ENCODE peak calls at places on chromosome X, in eight cellular contexts. S is right atrium auricular region; R is ascending aorta; K is tibial nerve; U is mesenchymal stem cell; B is mesendoderm; D is OCI-LY7; O is CD4-positive, alpha-beta memory T cell. C is an unnamed sample. For H3K4me1, the result is how much of the 10 kb centered on the place peaks cover.

GRCh38 chrX:130485870-130486269 is 84.1 kb downstream of the RBMX2 start:
- DNase-seq in K (no peak), B (no peak), R (no peak), U (no peak), S (no peak), D (no peak), O (no peak), C (no peak)

GRCh38 chrX:41382699-41383645 is 49.0 kb downstream of the DDX3X start:
- DNase-seq in K (no peak), R (no peak), D (no peak), S (no peak), O (peak), U (peak), B (peak), C (no peak)

GRCh38 chrX:33969105-33969504 is 163.0 kb downstream of the FAM47A start:
- DNase-seq in R (no peak), O (no peak), S (no peak), B (no peak), K (no peak), U (no peak), D (no peak), C (no peak)

GRCh38 chrX:65300104-65300809 is 234.3 kb downstream of the LAS1L start:
- DNase-seq in D (peak), K (no peak), U (no peak), O (no peak), S (no peak), R (no peak), B (peak), C (no peak)

GRCh38 chrX:97267916-97268680 is 384.4 kb downstream of the RPA4 start:
- DNase-seq in S (no peak), O (no peak), D (no peak), B (no peak), R (no peak), K (no peak), U (no peak), C (no peak)

GRCh38 chrX:119734897-119735339 is 23.5 kb upstream of the SOWAHD start:
- DNase-seq in U (no peak), S (peak), D (no peak), K (no peak), B (no peak), R (no peak), O (no peak), C (no peak)

GRCh38 chrX:34509394-34509793 is 147.7 kb downstream of the TMEM47 start:
- DNase-seq in O (no peak), R (no peak), K (no peak), U (no peak), S (no peak), D (no peak), B (no peak), C (no peak)

GRCh38 chrX:53287493-53288138 is 6.2 kb upstream of the IQSEC2 start:
- DNase-seq in B (no peak), K (peak), D (peak), U (peak), O (peak), S (peak), R (peak), C (peak)

GRCh38 chrX:74377282-74377681 is 44.0 kb upstream of the SLC16A2 start:
- DNase-seq in B (no peak), D (no peak), S (no peak), O (no peak), U (no peak), K (no peak), R (no peak), C (no peak)

GRCh38 chrX:136206916-136207315 is 44.3 kb downstream of the MAP7D3 start:
- DNase-seq in S (no peak), U (no peak), O (no peak), R (no peak), K (no peak), B (no peak), D (no peak), C (no peak)
- H3K4me1 ChIP-seq in S (under half), U (under half), O (under half), R (under half), K (under half), B (under half), D (under half), C (under half)

DNA sequence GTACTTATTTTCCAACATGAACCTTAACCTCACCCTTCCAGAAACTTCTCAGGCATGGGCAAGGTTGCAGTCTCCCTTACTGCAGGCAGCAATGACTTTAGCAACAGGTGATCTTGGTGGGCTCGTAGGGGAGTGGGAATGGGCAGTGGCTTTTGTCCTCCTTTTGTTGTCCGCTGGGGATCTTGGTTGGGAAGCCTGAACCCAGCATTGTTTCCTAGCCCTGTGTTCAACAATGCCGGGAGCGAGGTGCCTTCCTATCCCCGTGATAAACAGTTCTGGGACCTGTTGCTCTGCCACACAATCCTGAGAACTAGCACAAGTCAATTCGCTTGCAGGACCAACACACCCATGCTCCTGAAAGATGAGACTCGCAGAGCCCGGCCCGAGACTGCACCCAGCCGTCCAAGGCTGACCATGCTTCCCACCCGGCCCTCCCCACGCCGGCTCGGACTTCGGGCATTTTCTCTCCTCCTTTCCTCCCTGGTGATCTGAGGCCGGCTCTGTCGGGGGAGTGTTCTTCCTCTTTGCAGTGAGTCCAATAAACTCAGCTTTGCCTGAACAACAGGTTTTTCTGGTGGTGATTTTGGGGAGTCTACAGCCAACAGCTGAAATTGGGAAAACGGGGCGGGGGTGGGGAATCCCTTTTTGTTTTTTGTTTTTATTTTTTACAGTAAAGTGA is 20.2 kb downstream of the IRAK1 start:
- DNase-seq in R (no peak), U (no peak), O (no peak), D (no peak), B (no peak), S (no peak), K (no peak), C (no peak)
- H3K4me3 ChIP-seq in R (no peak), U (no peak), O (no peak), D (no peak), B (no peak), S (no peak), K (no peak), C (no peak)

GRCh38 chrX:154094833-154095232 is 2.7 kb downstream of the MECP2 start:
- DNase-seq in B (no peak), O (no peak), S (no peak), R (no peak), K (no peak), D (no peak), U (no peak), C (no peak)
- H3K4me1 ChIP-seq in B (under half), O (half or more), S (under half), R (under half), K (under half), D (under half), U (under half), C (under half)

GRCh38 chrX:134186362-134187121 is 50.4 kb upstream of the CCDC160 start:
- DNase-seq in O (peak), U (no peak), B (no peak), R (no peak), S (no peak), K (no peak), D (no peak), C (no peak)
- H3K4me3 ChIP-seq in O (peak), U (no peak), B (no peak), R (no peak), S (no peak), K (no peak), D (no peak), C (no peak)

DNA sequence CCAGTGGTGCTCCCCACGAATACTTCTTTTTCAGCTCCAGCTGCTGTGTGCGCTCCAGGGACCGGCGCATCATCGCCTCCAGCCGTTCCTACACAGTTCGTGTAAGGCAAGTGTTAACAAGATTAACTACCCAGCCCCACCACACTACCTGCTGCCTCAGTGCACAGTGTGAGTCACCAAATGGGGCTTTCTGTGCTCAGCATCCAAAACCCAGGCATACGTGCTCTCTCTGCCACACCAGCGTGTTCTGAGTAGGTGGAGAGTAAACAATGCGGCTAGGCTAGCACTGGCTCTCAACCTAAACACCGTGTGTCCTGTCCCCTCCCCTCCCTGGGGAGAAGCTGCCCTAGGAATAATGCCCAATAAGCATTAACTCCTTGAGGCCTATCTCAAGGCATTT is 60.0 kb downstream of the MAP7D2 start:
- DNase-seq in U (peak), O (no peak), K (no peak), D (no peak), R (no peak), S (no peak), B (peak), C (no peak)
- H3K4me1 ChIP-seq in U (under half), O (under half), K (under half), D (under half), R (under half), S (under half), B (under half), C (under half)

GRCh38 chrX:107827137-107827831 is 1.6 kb downstream of the MID2 start:
- DNase-seq in R (no peak), D (no peak), K (no peak), B (no peak), O (no peak), U (peak), S (no peak), C (no peak)

GRCh38 chrX:107825698-107826285 is at the start of gene MID2:
- DNase-seq in K (peak), B (peak), S (peak), O (peak), D (no peak), R (peak), U (peak), C (peak)

GRCh38 chrX:107823456-107823855 is 2.2 kb upstream of the MID2 start:
- DNase-seq in S (no peak), D (no peak), R (no peak), U (peak), B (no peak), K (no peak), O (no peak), C (no peak)

GRCh38 chrX:107827852-107828251 is 2.2 kb downstream of the MID2 start:
- DNase-seq in U (peak), D (no peak), K (no peak), B (no peak), S (no peak), O (no peak), R (no peak), C (no peak)

GRCh38 chrX:107826286-107827136 is 845 bp downstream of the MID2 start:
- DNase-seq in D (no peak), B (peak), O (peak), U (peak), S (no peak), K (peak), R (peak), C (peak)
- H3K4me3 ChIP-seq in D (no peak), B (no peak), O (peak), U (peak), S (peak), K (peak), R (peak), C (no peak)

GRCh38 chrX:155070038-155070437 is 898 bp downstream of the CMC4 start:
- DNase-seq in D (peak), U (no peak), O (no peak), K (no peak), S (no peak), R (no peak), B (no peak), C (no peak)

GRCh38 chrX:155069414-155069813 is 1.5 kb downstream of the CMC4 start:
- DNase-seq in O (no peak), D (no peak), U (no peak), S (no peak), K (no peak), B (no peak), R (no peak), C (no peak)

GRCh38 chrX:155071694-155072215 is 447 bp downstream of the BRCC3 start:
- DNase-seq in D (peak), O (no peak), S (no peak), R (no peak), K (peak), U (no peak), B (peak), C (no peak)

GRCh38 chrX:155070663-155070974 is 317 bp downstream of the CMC4 start:
- DNase-seq in D (no peak), O (no peak), U (no peak), R (no peak), B (no peak), S (no peak), K (peak), C (no peak)

GRCh38 chrX:155070975-155071693 is at the start of the genes BRCC3, CMC4 and MTCP1:
- DNase-seq in K (peak), S (peak), D (peak), R (peak), U (peak), B (peak), O (peak), C (peak)
- H3K4me1 ChIP-seq in K (under half), S (under half), D (under half), R (under half), U (under half), B (under half), O (under half), C (under half)

C was measured in CD8-positive, alpha-beta memory T cell.